ENCODE peak calls at places on chromosomes 3 and 15, in eight cellular contexts. One of them, this sample, is unnamed.

GRCh38 chr3:30426319-30426993 is 179.9 kb upstream of the TGFBR2 start:
- DNase-seq in heart right ventricle: peak; percentile 26
- DNase-seq in OCI-LY7: no peak
- DNase-seq in AG04450: no peak
- DNase-seq in PC-3: no peak
- DNase-seq in GM12864: no peak
- DNase-seq in GM12865: no peak
- DNase-seq in upper lobe of right lung: no peak
- DNase-seq in this sample: no peak

GRCh38 chr15:68990755-68991500 is 23.6 kb upstream of the NOX5 start:
- DNase-seq in OCI-LY7: no peak
- DNase-seq in PC-3: no peak
- DNase-seq in GM12864: no peak
- DNase-seq in GM12865: no peak
- DNase-seq in upper lobe of right lung: no peak
- DNase-seq in heart right ventricle: no peak
- DNase-seq in AG04450: no peak
- DNase-seq in this sample: no peak

GRCh38 chr15:99925661-99926461 is 192.6 kb upstream of the LYSMD4 start:
- DNase-seq in heart right ventricle: peak; percentile 77
- DNase-seq in GM12865: peak; percentile 69
- DNase-seq in OCI-LY7: no peak
- DNase-seq in GM12864: no peak
- DNase-seq in upper lobe of right lung: peak; percentile 86
- DNase-seq in PC-3: peak; percentile 13
- DNase-seq in AG04450: no peak
- DNase-seq in this sample: no peak

GRCh38 chr3:33035596-33035995 is 61.4 kb downstream of the GLB1 start:
- DNase-seq in GM12864: no peak
- DNase-seq in upper lobe of right lung: no peak
- DNase-seq in heart right ventricle: no peak
- DNase-seq in GM12865: no peak
- DNase-seq in PC-3: peak; percentile 84
- DNase-seq in OCI-LY7: no peak
- DNase-seq in AG04450: peak; percentile 13
- DNase-seq in this sample: peak; percentile 11

GRCh38 chr3:65776494-65776893 is 262.2 kb downstream of the MAGI1 start:
- DNase-seq in heart right ventricle: no peak
- DNase-seq in GM12865: no peak
- DNase-seq in GM12864: no peak
- DNase-seq in AG04450: peak; percentile 7
- DNase-seq in PC-3: no peak
- DNase-seq in upper lobe of right lung: no peak
- DNase-seq in OCI-LY7: no peak
- DNase-seq in this sample: peak; percentile 83

GRCh38 chr3:11954312-11954934 is 49.8 kb upstream of the SYN2 start:
- DNase-seq in GM12864: no peak
- DNase-seq in upper lobe of right lung: no peak
- DNase-seq in OCI-LY7: no peak
- DNase-seq in GM12865: no peak
- DNase-seq in heart right ventricle: no peak
- DNase-seq in AG04450: no peak
- DNase-seq in PC-3: no peak
- DNase-seq in this sample: no peak

GRCh38 chr15:95842576-95842975 is 487.9 kb upstream of the NR2F2 start:
- DNase-seq in OCI-LY7: no peak
- DNase-seq in GM12865: no peak
- DNase-seq in PC-3: no peak
- DNase-seq in heart right ventricle: no peak
- DNase-seq in GM12864: no peak
- DNase-seq in AG04450: no peak
- DNase-seq in upper lobe of right lung: no peak
- DNase-seq in this sample: no peak

GRCh38 chr15:69395991-69396390 is 18.2 kb upstream of the KIF23 start:
- DNase-seq in PC-3: no peak
- DNase-seq in GM12865: no peak
- DNase-seq in upper lobe of right lung: peak; percentile 33
- DNase-seq in AG04450: no peak
- DNase-seq in GM12864: no peak
- DNase-seq in OCI-LY7: no peak
- DNase-seq in heart right ventricle: no peak
- DNase-seq in this sample: no peak

GRCh38 chr3:87197531-87197930 is 29.6 kb upstream of the CHMP2B start:
- DNase-seq in heart right ventricle: no peak
- DNase-seq in PC-3: no peak
- DNase-seq in GM12864: no peak
- DNase-seq in OCI-LY7: no peak
- DNase-seq in AG04450: no peak
- DNase-seq in GM12865: no peak
- DNase-seq in upper lobe of right lung: no peak
- DNase-seq in this sample: no peak

GRCh38 chr15:83155937-83156336 is 48.5 kb downstream of the TM6SF1 start:
- DNase-seq in heart right ventricle: no peak
- DNase-seq in upper lobe of right lung: no peak
- DNase-seq in GM12864: no peak
- DNase-seq in AG04450: no peak
- DNase-seq in OCI-LY7: no peak
- DNase-seq in GM12865: no peak
- DNase-seq in PC-3: no peak
- DNase-seq in this sample: no peak

GRCh38 chr3:54968546-54969172 is 40.8 kb upstream of the LRTM1 start:
- DNase-seq in PC-3: no peak
- DNase-seq in heart right ventricle: no peak
- DNase-seq in OCI-LY7: no peak
- DNase-seq in GM12864: no peak
- DNase-seq in GM12865: no peak
- DNase-seq in upper lobe of right lung: no peak
- DNase-seq in AG04450: peak; percentile 55
- DNase-seq in this sample: no peak

GRCh38 chr3:123618768-123619484 is 34.1 kb upstream of the HACD2 start:
- DNase-seq in heart right ventricle: peak; percentile 67
- DNase-seq in PC-3: peak; percentile 80
- DNase-seq in OCI-LY7: peak; percentile 7
- DNase-seq in upper lobe of right lung: no peak
- DNase-seq in AG04450: peak; percentile 39
- DNase-seq in GM12865: no peak
- DNase-seq in GM12864: no peak
- DNase-seq in this sample: no peak

GRCh38 chr3:179653777-179654117 is 907 bp downstream of the USP13 start:
- DNase-seq in GM12864: no peak
- DNase-seq in OCI-LY7: peak; percentile 37
- DNase-seq in AG04450: no peak
- DNase-seq in upper lobe of right lung: peak; percentile 67
- DNase-seq in GM12865: no peak
- DNase-seq in heart right ventricle: no peak
- DNase-seq in PC-3: no peak
- DNase-seq in this sample: no peak

DNA sequence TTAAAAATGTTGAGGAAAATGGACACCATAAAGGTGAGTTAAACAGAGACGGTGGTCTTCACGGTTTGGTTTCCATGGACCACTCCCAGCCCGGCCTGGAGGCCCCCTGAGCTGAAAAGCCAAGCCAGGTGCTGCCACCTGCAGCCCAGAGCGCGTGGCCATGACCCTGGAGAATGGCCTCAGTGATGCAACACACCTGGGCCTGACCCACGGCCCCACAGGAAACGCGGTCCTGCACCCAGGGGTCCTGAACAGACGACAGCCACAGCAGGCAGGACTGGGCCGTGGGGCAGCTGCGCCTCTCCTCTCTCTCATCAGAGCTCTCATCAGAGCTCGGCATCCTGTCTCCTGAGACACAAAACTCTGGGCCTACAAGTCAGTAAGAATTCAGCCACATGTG is 64.1 kb downstream of the NIPA2 start:
- DNase-seq in GM12865: no peak
- DNase-seq in PC-3: no peak
- DNase-seq in GM12864: no peak
- DNase-seq in OCI-LY7: peak; percentile 49
- DNase-seq in AG04450: no peak
- DNase-seq in heart right ventricle: no peak
- DNase-seq in upper lobe of right lung: no peak
- DNase-seq in this sample: no peak
- TF ChIP-seq CTCF in GM12865: no peak
- TF ChIP-seq CTCF in PC-3: peak; percentile 36
- TF ChIP-seq CTCF in GM12864: no peak
- TF ChIP-seq CTCF in OCI-LY7: peak; percentile 68
- TF ChIP-seq CTCF in AG04450: no peak
- TF ChIP-seq CTCF in heart right ventricle: no peak
- TF ChIP-seq CTCF in upper lobe of right lung: no peak
- TF ChIP-seq CTCF in this sample: no peak

GRCh38 chr3:149647812-149648211 is 10.0 kb downstream of the WWTR1 start:
- DNase-seq in heart right ventricle: no peak
- DNase-seq in GM12865: no peak
- DNase-seq in OCI-LY7: no peak
- DNase-seq in GM12864: no peak
- DNase-seq in PC-3: no peak
- DNase-seq in upper lobe of right lung: no peak
- DNase-seq in AG04450: no peak
- DNase-seq in this sample: no peak

GRCh38 chr3:149653564-149653963 is 4.3 kb downstream of the WWTR1 start:
- DNase-seq in GM12865: no peak
- DNase-seq in OCI-LY7: no peak
- DNase-seq in PC-3: no peak
- DNase-seq in heart right ventricle: no peak
- DNase-seq in upper lobe of right lung: no peak
- DNase-seq in GM12864: no peak
- DNase-seq in AG04450: no peak
- DNase-seq in this sample: no peak

GRCh38 chr3:149653136-149653535 is 4.7 kb downstream of the WWTR1 start:
- DNase-seq in GM12865: no peak
- DNase-seq in heart right ventricle: no peak
- DNase-seq in upper lobe of right lung: no peak
- DNase-seq in AG04450: no peak
- DNase-seq in OCI-LY7: no peak
- DNase-seq in GM12864: no peak
- DNase-seq in PC-3: no peak
- DNase-seq in this sample: no peak

GRCh38 chr3:149648525-149648924 is 9.3 kb downstream of the WWTR1 start:
- DNase-seq in AG04450: no peak
- DNase-seq in OCI-LY7: no peak
- DNase-seq in heart right ventricle: no peak
- DNase-seq in GM12864: no peak
- DNase-seq in PC-3: no peak
- DNase-seq in upper lobe of right lung: no peak
- DNase-seq in GM12865: no peak
- DNase-seq in this sample: no peak

GRCh38 chr3:149650828-149651227 is 7.0 kb downstream of the WWTR1 start:
- DNase-seq in OCI-LY7: no peak
- DNase-seq in GM12864: no peak
- DNase-seq in PC-3: no peak
- DNase-seq in AG04450: no peak
- DNase-seq in heart right ventricle: no peak
- DNase-seq in GM12865: no peak
- DNase-seq in upper lobe of right lung: no peak
- DNase-seq in this sample: no peak
- H3K4me3 ChIP-seq in OCI-LY7: no peak overlapping the region
- H3K4me3 ChIP-seq in GM12864: no peak overlapping the region
- H3K4me3 ChIP-seq in PC-3: no peak overlapping the region
- H3K4me3 ChIP-seq in AG04450: no peak overlapping the region
- H3K4me3 ChIP-seq in heart right ventricle: no peak overlapping the region
- H3K4me3 ChIP-seq in GM12865: no peak overlapping the region
- H3K4me3 ChIP-seq in upper lobe of right lung: no peak overlapping the region
- H3K4me3 ChIP-seq in this sample: no peak overlapping the region

GRCh38 chr3:13542142-13542541 is 6.8 kb upstream of the FBLN2 start:
- DNase-seq in AG04450: no peak
- DNase-seq in PC-3: no peak
- DNase-seq in heart right ventricle: no peak
- DNase-seq in GM12865: no peak
- DNase-seq in upper lobe of right lung: no peak
- DNase-seq in OCI-LY7: no peak
- DNase-seq in GM12864: no peak
- DNase-seq in this sample: no peak
- TF ChIP-seq CTCF in AG04450: no peak
- TF ChIP-seq CTCF in PC-3: no peak
- TF ChIP-seq CTCF in heart right ventricle: no peak
- TF ChIP-seq CTCF in GM12865: no peak
- TF ChIP-seq CTCF in upper lobe of right lung: no peak
- TF ChIP-seq CTCF in OCI-LY7: no peak
- TF ChIP-seq CTCF in GM12864: no peak
- TF ChIP-seq CTCF in this sample: no peak

DNA sequence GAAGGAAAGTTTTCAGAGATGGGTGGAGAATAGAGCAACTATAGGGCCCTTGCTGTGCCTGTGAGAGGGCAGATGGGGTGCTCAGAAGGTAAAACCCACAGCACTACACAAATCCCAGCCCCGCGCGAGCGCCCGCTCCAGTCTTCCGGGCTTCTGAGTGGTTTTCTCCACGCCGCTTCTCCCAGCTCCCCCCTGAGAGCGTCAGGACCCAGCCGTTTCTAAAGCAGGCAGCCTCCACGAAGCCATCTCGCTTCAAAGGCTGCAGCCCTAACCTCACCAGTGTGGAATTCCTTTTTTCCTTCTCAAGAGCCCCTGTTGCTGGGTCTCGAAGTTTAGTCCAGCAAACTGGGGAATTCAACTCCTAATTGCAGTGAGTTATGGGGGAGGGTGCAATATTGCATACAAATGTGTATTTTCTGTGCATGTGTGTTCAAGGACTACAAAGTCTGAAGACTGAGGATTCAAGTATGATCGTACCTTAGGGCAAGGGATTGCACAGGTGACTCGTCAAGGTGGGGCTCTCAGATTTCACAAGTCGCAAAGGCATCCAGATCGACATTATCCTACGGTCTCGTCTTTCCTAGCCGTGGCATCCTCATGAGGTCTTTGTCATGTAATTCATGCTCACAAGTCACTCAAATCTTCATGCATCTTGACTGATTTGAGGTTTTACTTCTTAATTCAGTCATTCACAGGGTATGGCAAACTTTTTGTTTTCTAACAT is 191.6 kb upstream of the HES1 start:
- DNase-seq in AG04450: no peak
- DNase-seq in GM12864: no peak
- DNase-seq in OCI-LY7: no peak
- DNase-seq in heart right ventricle: no peak
- DNase-seq in upper lobe of right lung: no peak
- DNase-seq in GM12865: no peak
- DNase-seq in PC-3: no peak
- DNase-seq in this sample: no peak
- H3K4me3 ChIP-seq in AG04450: no peak overlapping the region
- H3K4me3 ChIP-seq in GM12864: no peak overlapping the region
- H3K4me3 ChIP-seq in OCI-LY7: no peak overlapping the region
- H3K4me3 ChIP-seq in heart right ventricle: no peak overlapping the region
- H3K4me3 ChIP-seq in upper lobe of right lung: no peak overlapping the region
- H3K4me3 ChIP-seq in GM12865: no peak overlapping the region
- H3K4me3 ChIP-seq in PC-3: no peak overlapping the region
- H3K4me3 ChIP-seq in this sample: no peak overlapping the region

GRCh38 chr3:43153189-43154083 is 47.6 kb upstream of the POMGNT2 start:
- DNase-seq in AG04450: peak; percentile 60
- DNase-seq in heart right ventricle: peak; percentile 53
- DNase-seq in OCI-LY7: no peak
- DNase-seq in upper lobe of right lung: peak; percentile 63
- DNase-seq in PC-3: no peak
- DNase-seq in GM12864: no peak
- DNase-seq in GM12865: no peak
- DNase-seq in this sample: no peak
- TF ChIP-seq CTCF in AG04450: no peak
- TF ChIP-seq CTCF in heart right ventricle: no peak
- TF ChIP-seq CTCF in OCI-LY7: no peak
- TF ChIP-seq CTCF in upper lobe of right lung: no peak
- TF ChIP-seq CTCF in PC-3: no peak
- TF ChIP-seq CTCF in GM12864: no peak
- TF ChIP-seq CTCF in GM12865: no peak
- TF ChIP-seq CTCF in this sample: no peak

GRCh38 chr3:21718161-21718765 is 32.7 kb downstream of the ZNF385D start:
- DNase-seq in PC-3: peak; percentile 97
- DNase-seq in heart right ventricle: no peak
- DNase-seq in GM12864: no peak
- DNase-seq in AG04450: peak; percentile 84
- DNase-seq in upper lobe of right lung: no peak
- DNase-seq in OCI-LY7: no peak
- DNase-seq in GM12865: no peak
- DNase-seq in this sample: peak; percentile 59
- H3K4me3 ChIP-seq in PC-3: no peak overlapping the region
- H3K4me3 ChIP-seq in heart right ventricle: no peak overlapping the region
- H3K4me3 ChIP-seq in GM12864: no peak overlapping the region
- H3K4me3 ChIP-seq in AG04450: no peak overlapping the region
- H3K4me3 ChIP-seq in upper lobe of right lung: no peak overlapping the region
- H3K4me3 ChIP-seq in OCI-LY7: no peak overlapping the region
- H3K4me3 ChIP-seq in GM12865: no peak overlapping the region
- H3K4me3 ChIP-seq in this sample: no peak overlapping the region

This sample was measured in HFF-Myc.